ENCODE peak calls at places on chromosomes 11 and 22, in six cellular contexts. K is NCI-H1092, V is stomach, G is anterior cingulate cortex, Y is esophagus squamous epithelium, F is left ventricle myocardium inferior. Q is an unnamed sample.

GRCh38 chr22:29820941-29821789 is 16.9 kb downstream of the ASCC2 start:
- DNase-seq in G (no peak), Y (no peak), K (no peak), F (peak), V (peak), Q (peak)

GRCh38 chr11:113637636-113638035 is 68.5 kb downstream of the TMPRSS5 start:
- DNase-seq in Y (no peak), K (no peak), F (no peak), G (no peak), V (no peak), Q (no peak)

GRCh38 chr11:101915811-101916291 is 471 bp downstream of the ANGPTL5 start:
- DNase-seq in V (no peak), K (no peak), F (no peak), Y (no peak), G (no peak), Q (no peak)

GRCh38 chr11:111725621-111726020 is 40.6 kb downstream of the PPP2R1B start:
- DNase-seq in G (no peak), K (no peak), V (no peak), Y (no peak), F (no peak), Q (no peak)

GRCh38 chr11:556175-556699 is 4.3 kb downstream of the LMNTD2 start:
- DNase-seq in F (no peak), V (peak), Y (no peak), G (no peak), K (no peak), Q (no peak)

GRCh38 chr11:79686703-79687419 is 246.0 kb upstream of the TENM4 start:
- DNase-seq in V (no peak), Y (no peak), F (no peak), K (no peak), G (no peak), Q (no peak)

GRCh38 chr11:15580775-15581095 is 466.0 kb downstream of the INSC start:
- DNase-seq in K (no peak), Y (no peak), G (no peak), V (no peak), F (no peak), Q (no peak)

GRCh38 chr22:41106122-41106968 is 14.0 kb downstream of the EP300 start:
- DNase-seq in V (no peak), K (no peak), G (no peak), Y (no peak), F (no peak), Q (no peak)

Q was measured in AG04450.